ENCODE peak calls at places on chromosomes 2 and 18, in four cellular contexts. U is stomach, Z is testis, D is transverse colon. L is an unnamed sample.

GRCh38 chr2:7573166-7573845 is 656.1 kb downstream of the RNF144A start:
- DNase-seq in U (no peak), Z (no peak), D (no peak), L (no peak)

GRCh38 chr2:134207589-134208209 is 46.2 kb upstream of the MGAT5 start:
- DNase-seq in U (peak), Z (peak), D (peak), L (peak)

GRCh38 chr2:11553661-11554429 is 20.0 kb downstream of the GREB1 start:
- DNase-seq in U (no peak), Z (peak), D (no peak), L (no peak)

GRCh38 chr18:3075491-3075890 is 62.5 kb upstream of the LPIN2 start:
- DNase-seq in U (no peak), Z (no peak), D (no peak), L (no peak)

GRCh38 chr2:161946489-161947107 is 127.4 kb downstream of the DPP4 start:
- DNase-seq in U (no peak), Z (no peak), D (no peak), L (no peak)

GRCh38 chr2:112750560-112750843 is 13.9 kb downstream of the CKAP2L start:
- DNase-seq in U (no peak), Z (no peak), D (no peak), L (no peak)

GRCh38 chr18:56146565-56146964 is 491.8 kb downstream of the TXNL1 start:
- DNase-seq in U (no peak), Z (no peak), D (no peak), L (no peak)

GRCh38 chr2:127566139-127566417 is 30.6 kb downstream of the MYO7B start:
- DNase-seq in U (no peak), Z (no peak), D (no peak), L (no peak)

GRCh38 chr2:76808776-76809175 is 713.4 kb downstream of the LRRTM4 start:
- DNase-seq in U (no peak), Z (no peak), D (no peak), L (no peak)

GRCh38 chr2:127592761-127593227 is 53.2 kb upstream of the GPR17 start:
- DNase-seq in U (peak), Z (no peak), D (no peak), L (no peak)

GRCh38 chr2:6793371-6793770 is 72.3 kb downstream of the CMPK2 start:
- DNase-seq in U (no peak), Z (no peak), D (no peak), L (no peak)

GRCh38 chr18:34976899-34977786 is 64.1 kb upstream of the MAPRE2 start:
- DNase-seq in U (peak), Z (peak), D (peak), L (peak)

GRCh38 chr2:172434821-172435607 is 7.6 kb downstream of the ITGA6 start:
- DNase-seq in U (no peak), Z (no peak), D (no peak), L (no peak)

GRCh38 chr2:160516547-160517365 is 23.1 kb upstream of the RBMS1 start:
- DNase-seq in U (no peak), Z (no peak), D (no peak), L (no peak)

GRCh38 chr2:233384811-233385488 is 30.7 kb downstream of the DGKD start:
- DNase-seq in U (peak), Z (no peak), D (no peak), L (no peak)

GRCh38 chr2:127659408-127660290 is 13.7 kb downstream of the GPR17 start:
- DNase-seq in U (no peak), Z (no peak), D (peak), L (no peak)

GRCh38 chr2:44201648-44202047 is 33.0 kb downstream of the PPM1B start:
- DNase-seq in U (no peak), Z (peak), D (no peak), L (no peak)

GRCh38 chr2:158717366-158718195 is 77.5 kb upstream of the DAPL1 start:
- DNase-seq in U (no peak), Z (no peak), D (no peak), L (no peak)

GRCh38 chr2:119218478-119219064 is 5.1 kb upstream of the STEAP3 start:
- DNase-seq in U (peak), Z (peak), D (no peak), L (peak)

GRCh38 chr18:8177330-8178016 is 431.8 kb upstream of the RAB12 start:
- DNase-seq in U (peak), Z (peak), D (no peak), L (no peak)

GRCh38 chr2:169584005-169584877 is at the start of gene PPIG:
- DNase-seq in U (peak), Z (peak), D (peak), L (peak)
- TF ChIP-seq POLR2A in U (no peak), Z (no peak), D (peak), L (peak)

GRCh38 chr2:221572180-221572820 is at the start of gene EPHA4:
- DNase-seq in U (peak), Z (peak), D (peak), L (peak)

GRCh38 chr2:221571391-221572179 is 519 bp downstream of the EPHA4 start:
- DNase-seq in U (no peak), Z (peak), D (peak), L (peak)

GRCh38 chr2:221572821-221573429 is 821 bp upstream of the EPHA4 start:
- DNase-seq in U (peak), Z (peak), D (peak), L (peak)

GRCh38 chr2:221574231-221574570 is 2.1 kb upstream of the EPHA4 start:
- DNase-seq in U (no peak), Z (no peak), D (no peak), L (no peak)

GRCh38 chr2:221573430-221574230 is 1.5 kb upstream of the EPHA4 start:
- DNase-seq in U (peak), Z (peak), D (peak), L (peak)
- TF ChIP-seq POLR2A in U (no peak), Z (no peak), D (no peak), L (no peak)

GRCh38 chr2:86102157-86102556 is 3.5 kb downstream of the POLR1A start:
- DNase-seq in U (no peak), Z (no peak), D (no peak), L (no peak)

GRCh38 chr2:86105969-86106945 is at the start of gene PTCD3:
- DNase-seq in U (peak), Z (peak), D (peak), L (peak)

GRCh38 chr2:86107031-86107430 is 996 bp downstream of the PTCD3 start:
- DNase-seq in U (no peak), Z (no peak), D (no peak), L (peak)

GRCh38 chr2:86105252-86105968 is at the start of gene POLR1A:
- DNase-seq in U (peak), Z (peak), D (peak), L (peak)
- TF ChIP-seq POLR2A in U (no peak), Z (no peak), D (no peak), L (no peak)

GRCh38 chr18:76492669-76493212 is 2.3 kb downstream of the ZNF516 start:
- DNase-seq in U (peak), Z (peak), D (peak), L (peak)

GRCh38 chr18:76493213-76494107 is 1.6 kb downstream of the ZNF516 start:
- DNase-seq in U (no peak), Z (no peak), D (no peak), L (peak)

GRCh38 chr18:76490701-76491171 is 4.3 kb downstream of the ZNF516 start:
- DNase-seq in U (peak), Z (peak), D (peak), L (peak)

GRCh38 chr18:76491436-76491800 is 3.6 kb downstream of the ZNF516 start:
- DNase-seq in U (peak), Z (peak), D (peak), L (peak)

DNA sequence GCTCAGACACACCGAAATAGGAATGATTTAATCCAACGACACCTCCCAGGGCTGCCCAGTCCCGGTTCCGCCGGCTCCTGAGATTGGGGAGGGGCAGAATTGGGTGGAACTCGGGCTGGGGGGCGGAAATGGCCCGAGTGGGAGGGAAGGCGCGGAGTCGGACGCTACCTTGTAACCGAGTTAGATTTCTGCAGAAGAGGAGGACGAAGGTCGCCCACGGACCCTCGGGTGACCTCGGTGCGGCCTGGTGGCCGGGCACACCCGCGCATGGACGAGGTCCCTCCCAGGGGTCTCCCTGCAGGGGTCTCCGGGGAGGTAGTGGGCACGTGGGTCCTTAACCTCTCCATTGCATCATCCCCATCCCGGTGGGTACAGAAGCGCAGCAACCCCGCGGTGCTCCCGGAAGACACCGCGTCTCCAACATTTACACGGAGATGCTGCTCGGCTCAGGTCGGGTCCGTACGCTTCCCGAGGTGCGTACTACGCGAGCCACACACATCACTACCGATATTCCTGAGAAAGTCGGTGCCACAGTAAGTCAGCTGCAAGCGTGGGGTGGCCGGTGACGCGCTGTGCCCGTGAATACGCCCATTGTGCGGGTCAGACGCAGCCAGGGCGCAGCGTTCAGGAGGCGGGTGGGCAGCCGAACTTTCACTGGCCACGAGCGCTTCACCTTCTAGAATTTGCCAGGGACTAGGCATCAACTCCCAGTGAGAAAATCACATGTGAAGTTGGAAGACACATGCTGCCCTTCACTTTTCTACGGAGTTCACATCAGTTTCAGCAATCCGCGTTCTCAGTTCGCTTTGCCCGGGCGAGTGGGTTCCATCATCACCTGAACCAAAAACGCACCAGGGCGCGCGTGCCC is 3.0 kb downstream of the ZNF516 start:
- DNase-seq in U (peak), Z (peak), D (peak), L (peak)
- TF ChIP-seq POLR2A in U (no peak), Z (no peak), D (peak), L (no peak)

GRCh38 chr2:72948431-72948830 is 31.1 kb downstream of the EMX1 start:
- DNase-seq in U (no peak), Z (no peak), D (no peak), L (no peak)
- TF ChIP-seq POLR2A in U (no peak), Z (no peak), D (no peak), L (no peak)